ENCODE peak calls at places on chromosomes 3 and 15, in five cellular contexts. H is vagina, O is endothelial cell of umbilical vein, X is esophagus muscularis mucosa, V is stomach. Z is an unnamed sample.

GRCh38 chr3:154050766-154051165 is 70.4 kb upstream of the ARHGEF26 start:
- DNase-seq in O (no peak), H (no peak), V (no peak), X (no peak), Z (no peak)

GRCh38 chr15:47756872-47757271 is 39.6 kb downstream of the SEMA6D start:
- DNase-seq in V (no peak), X (no peak), O (peak), H (no peak), Z (no peak)

GRCh38 chr3:102444101-102444500 is 9.3 kb downstream of the ZPLD1 start:
- DNase-seq in O (no peak), V (no peak), X (no peak), H (no peak), Z (no peak)

GRCh38 chr15:63366451-63366850 is 15.2 kb downstream of the CA12 start:
- DNase-seq in X (no peak), V (no peak), H (no peak), O (no peak), Z (no peak)

GRCh38 chr15:43516185-43516584 is 1.2 kb upstream of the MAP1A start:
- DNase-seq in V (no peak), H (no peak), O (no peak), X (no peak), Z (no peak)

GRCh38 chr3:115245899-115246298 is 98.8 kb upstream of the ZBTB20 start:
- DNase-seq in H (no peak), O (no peak), V (no peak), X (no peak), Z (no peak)

GRCh38 chr3:150879141-150879540 is 26.1 kb downstream of the MINDY4B start:
- DNase-seq in O (no peak), H (no peak), X (no peak), V (no peak), Z (no peak)

GRCh38 chr3:65902304-65902793 is 136.4 kb downstream of the MAGI1 start:
- DNase-seq in H (no peak), V (peak), O (no peak), X (no peak), Z (no peak)

GRCh38 chr3:188284455-188285212 is 130.7 kb downstream of the LPP start:
- DNase-seq in V (no peak), O (no peak), X (no peak), H (no peak), Z (no peak)

GRCh38 chr3:171825222-171825828 is 15.0 kb upstream of the PLD1 start:
- DNase-seq in V (no peak), O (peak), H (no peak), X (no peak), Z (no peak)

GRCh38 chr15:77118787-77119410 is 48.0 kb upstream of the TSPAN3 start:
- DNase-seq in H (no peak), O (peak), X (peak), V (peak), Z (no peak)

GRCh38 chr3:138019288-138020069 is 9.5 kb downstream of the CLDN18 start:
- DNase-seq in X (no peak), H (no peak), O (no peak), V (peak), Z (no peak)

GRCh38 chr3:39146611-39147373 is 6.6 kb downstream of the CSRNP1 start:
- DNase-seq in H (no peak), X (no peak), V (peak), O (peak), Z (peak)

GRCh38 chr15:29613951-29614382 is 208.3 kb downstream of the TJP1 start:
- DNase-seq in X (no peak), H (no peak), O (no peak), V (no peak), Z (no peak)

GRCh38 chr3:180277036-180277435 is 240.3 kb upstream of the PEX5L start:
- DNase-seq in X (no peak), V (no peak), H (no peak), O (no peak), Z (no peak)

GRCh38 chr15:48888836-48889235 is 10.9 kb downstream of the EID1 start:
- DNase-seq in O (no peak), V (no peak), H (no peak), X (no peak), Z (no peak)

GRCh38 chr3:133595341-133595740 is 21.9 kb downstream of the CDV3 start:
- DNase-seq in X (no peak), O (peak), V (no peak), H (no peak), Z (no peak)

GRCh38 chr3:31544634-31545033 is 11.9 kb downstream of the STT3B start:
- DNase-seq in H (no peak), O (no peak), X (no peak), V (no peak), Z (no peak)

GRCh38 chr3:15527031-15527459 is 5.5 kb upstream of the COLQ start:
- DNase-seq in X (no peak), O (no peak), V (no peak), H (no peak), Z (no peak)

GRCh38 chr3:196093271-196094111 is 11.6 kb upstream of the TFRC start:
- DNase-seq in O (no peak), V (no peak), H (no peak), X (no peak), Z (peak)

GRCh38 chr3:154795582-154795981 is 284.5 kb upstream of the MME start:
- DNase-seq in V (no peak), H (no peak), X (no peak), O (no peak), Z (no peak)

GRCh38 chr3:60697132-60697531 is 554.1 kb downstream of the FHIT start:
- DNase-seq in H (no peak), V (no peak), O (no peak), X (no peak), Z (no peak)

GRCh38 chr15:44028349-44028748 is 166.7 kb downstream of the FRMD5 start:
- DNase-seq in H (no peak), V (no peak), O (peak), X (no peak), Z (no peak)

GRCh38 chr15:45279024-45279697 is 27.1 kb downstream of the SLC28A2 start:
- DNase-seq in X (peak), H (peak), V (peak), O (peak), Z (peak)
- TF ChIP-seq CTCF in X (no peak), H (peak), V (no peak), O (no peak), Z (no peak)

DNA sequence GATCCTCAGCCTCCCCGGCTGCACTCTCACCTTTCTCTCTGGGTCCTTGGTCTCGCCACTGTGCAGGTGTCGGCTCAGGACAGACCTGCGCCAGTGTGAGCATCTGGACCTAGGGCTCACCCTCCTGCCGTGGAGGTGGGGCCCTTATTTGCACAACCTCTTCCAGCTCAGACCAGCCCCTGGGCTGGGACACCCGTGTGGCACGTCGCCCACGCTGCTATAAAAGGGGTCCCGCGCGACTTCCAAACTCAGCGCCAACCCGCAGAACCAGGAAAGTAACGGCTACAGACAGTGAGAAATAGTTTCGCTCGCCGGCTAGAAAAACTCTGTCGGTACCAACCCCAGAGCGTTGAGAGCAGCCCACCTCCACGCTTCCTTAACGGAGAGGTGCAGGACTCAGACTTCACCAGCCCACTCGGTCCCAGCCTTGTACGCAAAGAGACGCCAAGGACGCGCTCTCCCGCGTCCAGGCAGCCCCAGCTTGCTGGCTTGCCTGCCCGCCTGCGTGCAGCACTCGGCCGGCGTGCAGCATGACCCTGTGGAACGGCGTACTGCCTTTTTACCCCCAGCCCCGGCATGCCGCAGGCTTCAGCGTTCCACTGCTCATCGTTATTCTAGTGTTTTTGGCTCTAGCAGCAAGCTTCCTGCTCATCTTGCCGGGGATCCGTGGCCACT is at the start of the genes DUOX2 and DUOXA2:
- DNase-seq in H (no peak), V (peak), O (no peak), X (no peak), Z (no peak)
- H3K4me3 ChIP-seq in H (peak), V (peak), O (no peak), X (no peak), Z (no peak)

DNA sequence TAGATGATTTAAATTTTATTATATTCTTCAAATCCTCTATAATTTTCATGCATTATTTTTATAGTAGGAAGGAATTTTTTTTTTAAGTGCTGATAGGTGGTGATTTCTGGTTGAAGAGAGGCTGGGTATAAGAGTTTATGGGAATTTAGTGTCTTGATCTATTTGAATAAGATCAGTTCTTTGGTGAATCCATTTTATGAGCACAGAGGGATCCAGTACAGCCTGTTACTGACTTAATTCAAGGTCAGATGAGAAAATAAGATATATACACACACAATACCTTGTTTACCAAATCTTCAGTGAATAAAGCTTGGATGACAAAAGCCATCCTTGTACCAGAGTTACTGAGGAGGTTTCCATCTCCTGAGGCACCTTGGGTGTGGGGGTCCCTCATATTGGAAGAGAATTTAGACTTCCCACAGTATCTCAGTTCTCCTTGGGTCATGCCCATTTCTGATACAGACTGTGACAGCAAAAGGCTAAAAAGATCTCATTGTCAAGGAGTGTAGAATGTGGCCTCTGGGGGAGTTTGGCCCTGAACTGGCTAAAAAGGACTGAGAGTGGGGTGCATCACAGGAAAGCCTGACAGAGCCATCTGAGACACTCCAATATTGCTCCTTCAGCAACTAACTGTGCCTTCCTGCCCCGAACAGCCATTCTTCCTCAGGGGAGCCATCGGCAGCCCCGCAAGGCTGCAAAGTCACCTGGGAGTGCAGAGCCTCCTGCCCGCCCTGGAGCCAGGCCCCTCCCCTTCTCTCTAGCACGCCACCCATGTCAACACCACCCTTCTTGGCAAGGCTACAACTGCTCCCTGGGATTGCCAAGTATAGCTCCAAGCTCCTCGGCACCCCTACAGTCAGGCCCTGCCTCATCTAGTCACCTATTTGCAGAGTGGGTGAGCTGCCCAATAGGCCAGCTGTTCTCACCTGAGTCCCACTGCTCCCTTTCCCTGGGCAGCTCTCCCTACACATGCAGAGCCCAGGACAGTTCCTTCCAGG is 43.1 kb upstream of the HACD2 start:
- DNase-seq in V (peak), H (no peak), X (no peak), O (no peak), Z (no peak)
- TF ChIP-seq POLR2AphosphoS5 in V (peak), H (no peak), X (peak), O (no peak), Z (no peak)

DNA sequence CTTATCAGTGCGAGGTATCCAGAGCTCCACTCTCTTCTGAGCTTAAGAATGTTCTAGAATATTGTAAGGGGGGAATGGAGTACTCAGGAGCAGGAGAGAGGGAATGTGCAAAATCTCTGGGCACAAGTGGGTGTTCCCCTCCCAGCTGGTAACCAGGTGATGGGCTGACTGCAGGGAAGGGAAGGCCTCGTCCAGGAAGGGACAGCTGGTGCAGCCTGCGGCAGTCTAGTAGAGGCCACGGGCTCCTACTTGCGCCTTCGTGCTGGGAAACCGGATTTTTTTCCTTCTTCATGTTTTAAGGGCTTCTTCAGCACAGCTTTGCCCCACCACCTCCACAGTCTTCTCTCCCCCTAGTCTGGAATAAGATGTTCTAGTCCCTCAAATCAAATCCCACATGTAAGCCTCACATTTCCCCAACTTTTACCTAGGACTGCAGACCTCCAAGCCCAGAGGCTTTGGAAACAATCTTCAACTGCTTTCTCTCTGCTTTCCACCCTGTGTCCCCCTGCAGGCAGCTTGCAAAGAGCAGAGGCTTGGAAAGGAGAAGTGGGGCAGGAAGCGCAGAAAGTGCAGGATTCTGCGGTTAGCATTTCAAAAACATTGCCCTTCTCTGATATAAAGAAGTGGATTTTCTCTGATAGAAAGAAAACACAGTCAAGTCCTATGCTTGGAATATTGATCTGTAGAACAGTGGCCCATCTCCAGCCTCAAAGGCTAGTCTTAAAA is 11.9 kb upstream of the CGNL1 start:
- DNase-seq in V (no peak), O (peak), H (no peak), X (no peak), Z (peak)
- TF ChIP-seq CTCF in V (no peak), O (no peak), H (no peak), X (peak), Z (peak)

DNA sequence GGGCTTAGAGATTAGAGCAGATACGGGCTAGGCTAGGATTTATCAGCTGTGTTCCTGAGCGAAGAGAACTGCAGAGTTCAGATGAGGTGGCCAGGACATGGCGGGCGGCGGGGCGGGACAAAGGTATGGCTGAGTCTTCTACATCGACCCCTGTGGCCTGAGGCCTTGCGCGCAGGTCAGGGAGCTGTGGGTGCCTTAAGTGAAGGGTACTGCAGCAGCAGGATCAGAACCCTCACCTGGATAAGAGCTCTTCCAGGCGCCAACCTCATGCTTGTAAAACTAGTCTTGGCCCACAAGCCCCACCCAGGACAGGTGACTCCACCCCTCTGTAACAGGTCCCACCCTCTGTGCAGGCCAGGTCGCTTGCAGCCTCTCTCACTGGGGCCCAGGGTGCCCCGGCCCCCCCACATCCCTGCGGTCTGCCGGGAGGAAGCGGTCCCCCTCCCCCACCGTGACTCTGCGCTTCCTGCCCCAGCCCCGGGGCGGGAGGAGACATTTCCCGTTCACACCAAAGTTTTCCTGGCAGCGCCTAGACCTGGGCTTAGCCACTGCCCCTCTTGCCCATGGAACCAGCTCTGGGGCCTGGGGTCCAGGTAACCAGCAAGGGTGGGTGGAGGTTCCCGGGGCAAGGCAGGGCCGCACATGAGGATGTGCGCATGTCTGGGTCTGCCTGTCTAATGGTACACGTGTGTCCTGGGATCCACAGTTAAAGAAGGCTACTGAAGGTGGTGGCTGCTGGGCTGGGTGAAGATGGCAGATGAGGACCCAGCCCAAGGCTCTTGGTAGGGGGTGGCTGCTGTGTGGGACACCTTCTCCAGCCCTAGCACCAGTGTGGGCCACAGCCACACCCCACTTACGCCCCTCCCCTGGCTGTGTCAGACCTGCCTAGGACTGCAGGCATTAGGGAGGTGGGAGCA is 8.3 kb downstream of the NBEAL2 start:
- DNase-seq in H (no peak), O (peak), V (peak), X (no peak), Z (peak)
- H3K4me3 ChIP-seq in H (no peak), O (no peak), V (peak), X (peak), Z (peak)

DNA sequence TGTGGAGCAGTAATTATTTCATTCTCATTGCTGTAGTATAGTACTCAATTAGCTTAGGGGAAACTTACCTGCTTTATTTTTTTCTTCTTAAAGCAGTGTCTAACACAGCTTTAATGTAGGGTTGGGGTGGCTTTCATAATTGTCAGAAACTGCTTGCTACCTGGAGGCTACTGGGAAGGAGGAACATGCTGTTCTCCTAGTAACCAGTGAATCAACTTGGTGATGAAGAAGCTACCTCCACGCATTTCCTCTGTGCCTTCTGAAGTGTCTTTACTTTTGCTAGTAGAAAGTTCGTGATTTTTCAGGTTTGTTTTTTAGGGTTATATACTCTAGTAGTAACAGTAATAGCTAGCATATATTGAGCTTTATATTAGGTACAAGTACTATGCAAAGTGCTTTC is 11.5 kb downstream of the FEM1B start:
- DNase-seq in V (no peak), H (no peak), X (no peak), O (no peak), Z (no peak)
- TF ChIP-seq POLR2AphosphoS5 in V (no peak), H (no peak), X (no peak), O (no peak), Z (no peak)

DNA sequence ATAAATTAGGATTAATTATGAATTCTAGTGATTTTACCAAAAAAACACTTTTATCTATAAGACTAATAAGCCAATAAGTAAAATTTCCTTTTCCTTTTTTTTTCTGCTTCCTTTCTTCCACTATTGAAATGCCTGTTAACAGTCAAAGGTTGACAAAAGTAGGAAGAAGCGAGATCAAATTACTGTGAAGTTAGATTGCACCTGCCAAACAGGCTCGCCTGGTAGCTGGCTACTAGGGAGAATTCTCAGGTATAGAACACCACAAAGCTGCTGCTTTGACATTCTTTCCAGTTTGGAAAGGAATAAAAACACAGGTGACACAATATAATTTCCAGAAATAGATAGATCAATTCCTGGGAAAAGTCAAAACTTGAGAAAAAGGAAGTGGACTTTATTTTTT is 749.0 kb downstream of the NSUN3 start:
- DNase-seq in O (no peak), V (no peak), H (no peak), X (no peak), Z (no peak)
- TF ChIP-seq CTCF in O (no peak), V (no peak), H (no peak), X (no peak), Z (no peak)

DNA sequence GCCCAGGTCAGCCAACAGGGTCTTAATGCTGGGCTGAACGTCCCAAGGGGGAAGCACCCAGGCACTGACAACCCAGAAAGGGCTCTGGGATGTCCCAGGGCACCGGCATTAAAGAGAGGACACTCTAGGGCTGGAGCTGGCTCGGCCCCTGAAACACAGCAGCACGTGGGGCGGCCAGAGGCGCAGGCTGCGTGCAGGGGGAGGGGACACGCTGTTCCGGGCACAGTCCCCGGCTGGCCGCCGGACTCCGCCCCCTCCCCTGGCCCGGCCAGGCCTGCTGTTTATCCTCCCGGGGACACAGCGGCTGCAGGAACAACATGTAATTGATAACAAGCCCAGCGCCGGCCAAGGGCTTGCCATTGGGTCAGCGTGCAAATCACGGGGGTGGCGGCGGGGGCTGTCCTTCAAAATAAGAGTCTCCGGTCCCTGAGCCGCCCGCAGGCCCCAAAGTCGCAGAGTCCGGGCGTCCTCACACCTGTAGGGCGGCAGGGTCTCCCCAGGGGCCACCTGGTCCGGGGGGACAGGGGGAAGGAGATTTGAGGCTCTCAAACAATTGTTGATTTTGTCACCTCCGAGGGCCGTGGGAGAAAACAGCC is 1.3 kb downstream of the KLF15 start:
- DNase-seq in X (peak), V (peak), H (no peak), O (peak), Z (peak)
- H3K4me3 ChIP-seq in X (peak), V (peak), H (peak), O (no peak), Z (no peak)

GRCh38 chr15:25939122-25939521 is 76.0 kb upstream of the ATP10A start:
- DNase-seq in X (no peak), H (no peak), O (no peak), V (no peak), Z (no peak)
- TF ChIP-seq POLR2AphosphoS5 in X (no peak), H (no peak), O (no peak), V (no peak), Z (no peak)

Z was measured in HL-60.